ENCODE peak calls at places on chromosomes 6 and 20, in seven cellular contexts. J is astrocyte of the spinal cord, P is psoas muscle, A is astrocyte, K is fibroblast of the aortic adventitia, S is Panc1, N is cardiac muscle cell. F is an unnamed sample.

GRCh38 chr6:122640377-122640776 is 30.2 kb downstream of the PKIB start:
- DNase-seq in J (no peak), P (no peak), A (no peak), K (no peak), S (no peak), N (no peak), F (no peak)

GRCh38 chr20:46308258-46309157 is at the start of gene CDH22:
- DNase-seq in J (no peak), P (peak; percentile 81), A (peak; percentile 18), K (peak; percentile 19), S (no peak), N (peak; percentile 52), F (no peak)

GRCh38 chr6:156109713-156110112 is 654.1 kb upstream of the NOX3 start:
- DNase-seq in J (no peak), P (no peak), A (no peak), K (peak; percentile 2), S (no peak), N (no peak), F (no peak)

GRCh38 chr20:59104848-59105247 is 58.8 kb upstream of the ZNF831 start:
- DNase-seq in J (no peak), P (no peak), A (no peak), K (no peak), S (no peak), N (no peak), F (no peak)

GRCh38 chr6:3603443-3604130 is 146.7 kb upstream of the SLC22A23 start:
- DNase-seq in J (peak; percentile 16), P (no peak), A (no peak), K (no peak), S (no peak), N (peak; percentile 41), F (no peak)

GRCh38 chr6:108260126-108260808 is 573 bp downstream of the SNX3 start:
- DNase-seq in J (peak; percentile 43), P (no peak), A (peak; percentile 32), K (peak; percentile 65), S (no peak), N (peak; percentile 67), F (no peak)

GRCh38 chr6:151067684-151068596 is 171.8 kb upstream of the AKAP12 start:
- DNase-seq in J (peak; percentile 98), P (no peak), A (peak; percentile 98), K (peak; percentile 94), S (peak; percentile 97), N (peak; percentile 90), F (peak; percentile 100)

GRCh38 chr6:152380351-152380767 is 256.8 kb downstream of the SYNE1 start:
- DNase-seq in J (peak; percentile 92), P (no peak), A (peak; percentile 97), K (peak; percentile 92), S (no peak), N (peak; percentile 88), F (no peak)

GRCh38 chr6:35051393-35051792 is 89.7 kb downstream of the TCP11 start:
- DNase-seq in J (no peak), P (no peak), A (no peak), K (no peak), S (no peak), N (no peak), F (no peak)

GRCh38 chr6:13988049-13988738 is 63.4 kb downstream of the RNF182 start:
- DNase-seq in J (no peak), P (no peak), A (no peak), K (no peak), S (no peak), N (no peak), F (no peak)

GRCh38 chr20:10119336-10119735 is 84.5 kb downstream of the ANKEF1 start:
- DNase-seq in J (no peak), P (no peak), A (no peak), K (peak; percentile 12), S (no peak), N (no peak), F (no peak)

GRCh38 chr6:45613678-45614077 is 235.9 kb upstream of the SUPT3H start:
- DNase-seq in J (peak; percentile 74), P (peak; percentile 61), A (no peak), K (peak; percentile 74), S (no peak), N (peak; percentile 83), F (no peak)

GRCh38 chr6:78492351-78493010 is 374.9 kb upstream of the IRAK1BP1 start:
- DNase-seq in J (peak; percentile 78), P (no peak), A (peak; percentile 22), K (no peak), S (no peak), N (no peak), F (no peak)

DNA sequence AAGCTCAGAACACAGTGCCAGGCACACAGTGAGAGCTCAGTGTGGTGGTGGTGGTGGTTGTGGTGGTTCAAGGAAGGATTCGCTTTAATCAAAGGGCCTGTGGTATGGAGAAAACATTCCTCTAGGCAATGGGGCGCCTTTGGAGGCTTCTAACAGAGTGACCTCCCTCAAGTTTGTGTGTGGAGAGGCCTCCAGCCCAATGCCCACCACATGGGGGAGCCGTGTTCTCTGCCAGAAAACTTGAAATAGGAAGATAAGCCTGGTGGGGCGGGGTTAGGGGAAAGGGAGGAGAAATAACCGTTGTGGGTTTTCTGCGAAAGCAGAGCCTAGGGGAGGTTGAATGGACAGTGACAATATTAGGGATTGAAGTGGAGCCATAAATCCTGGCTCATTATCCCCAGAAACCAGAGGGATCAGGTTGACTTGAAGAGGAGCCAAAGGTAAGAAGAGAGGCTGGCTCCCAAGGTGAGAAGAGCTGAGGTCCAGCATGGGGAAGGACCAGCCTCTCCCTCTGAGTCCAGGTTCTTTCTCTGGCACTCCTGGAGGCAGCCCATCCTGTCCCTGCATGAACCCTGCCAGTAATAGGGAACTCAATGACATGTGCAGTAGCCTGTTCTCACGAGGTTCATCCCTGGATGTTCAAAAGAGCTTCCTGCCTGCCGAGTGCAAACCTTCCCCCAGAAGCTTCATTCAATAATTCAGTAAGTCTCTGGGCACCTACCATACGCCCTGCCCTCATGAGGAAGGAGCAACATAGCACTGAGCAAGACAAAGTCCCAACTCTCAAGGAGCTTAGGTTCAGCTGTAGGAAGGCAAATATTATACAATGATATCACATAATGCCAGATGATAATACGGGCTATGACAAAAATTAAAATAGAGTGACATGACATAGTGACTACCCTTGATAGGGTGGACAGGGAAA is 51.4 kb downstream of the TGM2 start:
- DNase-seq in J (no peak), P (no peak), A (no peak), K (no peak), S (no peak), N (peak; percentile 57), F (no peak)
- TF ChIP-seq CTCF in J (peak; percentile 22), P (no peak), A (peak; percentile 21), K (no peak), S (peak; percentile 62), N (peak; percentile 41), F (peak; percentile 54)

GRCh38 chr6:40520108-40520507 is 67.1 kb downstream of the LRFN2 start:
- DNase-seq in J (no peak), P (no peak), A (no peak), K (no peak), S (no peak), N (no peak), F (no peak)

GRCh38 chr6:40517654-40518053 is 69.5 kb downstream of the LRFN2 start:
- DNase-seq in J (no peak), P (no peak), A (no peak), K (no peak), S (no peak), N (no peak), F (no peak)

GRCh38 chr6:40512340-40512739 is 74.8 kb downstream of the LRFN2 start:
- DNase-seq in J (no peak), P (no peak), A (no peak), K (no peak), S (no peak), N (no peak), F (no peak)

GRCh38 chr6:40520683-40521082 is 66.5 kb downstream of the LRFN2 start:
- DNase-seq in J (no peak), P (no peak), A (no peak), K (no peak), S (no peak), N (no peak), F (no peak)

GRCh38 chr6:40516429-40516828 is 70.7 kb downstream of the LRFN2 start:
- DNase-seq in J (no peak), P (no peak), A (no peak), K (no peak), S (no peak), N (no peak), F (no peak)
- H3K4me3 ChIP-seq in J (no peak overlapping the region), P (no peak overlapping the region), A (no peak overlapping the region), K (no peak overlapping the region), S (no peak overlapping the region), N (no peak overlapping the region), F (no peak overlapping the region)

GRCh38 chr20:43691928-43692524 is 25.1 kb downstream of the MYBL2 start:
- DNase-seq in J (peak; percentile 25), P (no peak), A (no peak), K (peak; percentile 39), S (peak; percentile 27), N (peak; percentile 58), F (no peak)
- TF ChIP-seq CTCF in J (peak; percentile 70), P (peak; percentile 26), A (peak; percentile 44), K (peak; percentile 62), S (no peak), N (peak; percentile 75), F (peak; percentile 83)

GRCh38 chr20:36644713-36645109 is 1.3 kb downstream of the SLA2 start:
- DNase-seq in J (no peak), P (no peak), A (no peak), K (no peak), S (no peak), N (no peak), F (no peak)
- H3K4me3 ChIP-seq in J (no peak overlapping the region), P (no peak overlapping the region), A (no peak overlapping the region), K (no peak overlapping the region), S (no peak overlapping the region), N (no peak overlapping the region), F (no peak overlapping the region)

DNA sequence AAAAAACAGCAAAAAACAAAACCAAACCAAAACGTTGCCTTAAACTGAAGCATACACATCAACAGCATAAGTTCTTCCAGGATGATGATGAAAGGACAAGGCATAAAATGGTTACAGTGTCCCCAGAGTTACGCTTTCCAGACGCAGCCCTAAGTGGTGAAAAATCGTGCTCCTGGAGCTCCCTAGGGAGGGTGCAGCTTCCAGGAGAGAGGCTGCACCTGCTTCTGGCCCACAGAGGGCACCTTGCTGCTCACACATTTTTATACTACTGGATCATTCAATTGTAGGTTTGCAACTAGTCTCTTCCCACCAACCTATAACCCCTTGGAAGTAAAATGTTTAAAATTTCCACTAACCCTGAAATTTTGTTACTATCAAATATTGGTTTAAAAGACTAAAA is 115.0 kb downstream of the PRKN start:
- DNase-seq in J (no peak), P (no peak), A (no peak), K (no peak), S (no peak), N (no peak), F (no peak)
- TF ChIP-seq CTCF in J (no peak), P (no peak), A (no peak), K (no peak), S (no peak), N (no peak), F (no peak)

GRCh38 chr20:51303731-51304670 is 238.5 kb downstream of the NFATC2 start:
- DNase-seq in J (no peak), P (no peak), A (no peak), K (no peak), S (no peak), N (no peak), F (no peak)
- H3K4me3 ChIP-seq in J (no peak overlapping the region), P (no peak overlapping the region), A (no peak overlapping the region), K (no peak overlapping the region), S (no peak overlapping the region), N (no peak overlapping the region), F (no peak overlapping the region)

GRCh38 chr20:20435453-20435852 is 67.5 kb downstream of the INSM1 start:
- DNase-seq in J (no peak), P (no peak), A (no peak), K (no peak), S (no peak), N (no peak), F (no peak)
- TF ChIP-seq CTCF in J (no peak), P (no peak), A (no peak), K (no peak), S (no peak), N (no peak), F (no peak)